ENCODE peak calls at places on chromosomes 11 and 22, in five cellular contexts. P is NCI-H510A; J is stimulated activated CD8-positive, alpha-beta memory T cell treated with anti-CD3 and anti-CD28 coated beads, Interleukin-15, amount 100 ng/mL, for 48 hours; A is hepatocyte; F is hippocampal formation. E is an unnamed sample.

GRCh38 chr11:4713241-4713640 is 8.7 kb downstream of the MMP26 start:
- DNase-seq in P (no peak), J (no peak), A (no peak), F (no peak), E (no peak)

GRCh38 chr22:39292002-39292401 is 27.4 kb downstream of the RPL3 start:
- DNase-seq in P (no peak), J (no peak), A (no peak), F (no peak), E (no peak)

GRCh38 chr22:37968452-37969251 is 15.2 kb downstream of the POLR2F start:
- DNase-seq in P (no peak), J (no peak), A (no peak), F (peak), E (peak)

GRCh38 chr11:1869427-1870325 is 16.8 kb downstream of the LSP1 start:
- DNase-seq in P (no peak), J (no peak), A (no peak), F (no peak), E (no peak)

GRCh38 chr11:119367661-119368120 is 13.8 kb downstream of the USP2 start:
- DNase-seq in P (no peak), J (no peak), A (peak), F (no peak), E (no peak)

GRCh38 chr22:28986366-28986765 is 75.3 kb downstream of the C22orf31 start:
- DNase-seq in P (no peak), J (no peak), A (peak), F (no peak), E (no peak)

GRCh38 chr11:33507967-33508366 is 192.7 kb downstream of the C11orf91 start:
- DNase-seq in P (no peak), J (no peak), A (peak), F (no peak), E (no peak)

GRCh38 chr11:133041928-133042890 is 490.1 kb downstream of the OPCML start:
- DNase-seq in P (no peak), J (no peak), A (no peak), F (no peak), E (no peak)

GRCh38 chr11:34161812-34162506 is 56.5 kb downstream of the NAT10 start:
- DNase-seq in P (no peak), J (peak), A (no peak), F (no peak), E (no peak)

GRCh38 chr11:115117931-115118479 is 386.2 kb downstream of the CADM1 start:
- DNase-seq in P (no peak), J (no peak), A (no peak), F (no peak), E (no peak)

GRCh38 chr11:67614730-67615454 is 8.2 kb downstream of the NDUFV1 start:
- DNase-seq in P (no peak), J (no peak), A (no peak), F (no peak), E (no peak)

GRCh38 chr22:40183029-40183581 is 5.4 kb downstream of the TNRC6B start:
- DNase-seq in P (no peak), J (no peak), A (peak), F (no peak), E (no peak)

GRCh38 chr11:66015094-66015881 is 3.5 kb downstream of the CST6 start:
- DNase-seq in P (no peak), J (no peak), A (no peak), F (no peak), E (no peak)

GRCh38 chr11:65356394-65356972 is 1.9 kb downstream of the TIGD3 start:
- DNase-seq in P (no peak), J (no peak), A (no peak), F (no peak), E (no peak)

GRCh38 chr11:124622531-124623451 is at the start of gene TBRG1:
- DNase-seq in P (peak), J (peak), A (peak), F (peak), E (peak)

GRCh38 chr22:32900856-32901255 is 99.4 kb downstream of the TIMP3 start:
- DNase-seq in P (no peak), J (no peak), A (no peak), F (no peak), E (no peak)

GRCh38 chr22:32661296-32661695 is 140.2 kb upstream of the TIMP3 start:
- DNase-seq in P (no peak), J (no peak), A (peak), F (no peak), E (no peak)

GRCh38 chr11:87265915-87266314 is 228.2 kb downstream of the TMEM135 start:
- DNase-seq in P (no peak), J (no peak), A (no peak), F (no peak), E (no peak)

GRCh38 chr11:124586247-124586860 is 16.6 kb downstream of the OR8A1 start:
- DNase-seq in P (no peak), J (no peak), A (peak), F (peak), E (no peak)

GRCh38 chr11:85752890-85753581 is 57.9 kb downstream of the SYTL2 start:
- DNase-seq in P (no peak), J (peak), A (no peak), F (no peak), E (no peak)

GRCh38 chr11:79768343-79768742 is 327.5 kb upstream of the TENM4 start:
- DNase-seq in P (no peak), J (no peak), A (peak), F (no peak), E (no peak)

GRCh38 chr22:42878561-42879305 is 21.7 kb upstream of the ARFGAP3 start:
- DNase-seq in P (no peak), J (no peak), A (no peak), F (no peak), E (no peak)

GRCh38 chr11:127733552-127733951 is 733.0 kb upstream of the KIRREL3 start:
- DNase-seq in P (peak), J (no peak), A (no peak), F (no peak), E (no peak)